ENCODE peak calls at places on chromosomes 6 and 20, in eight cellular contexts. A, H, U, W, G, F, O and M are unnamed samples.

GRCh38 chr6:169520104-169520503 is 181.7 kb downstream of the WDR27 start:
- DNase-seq in A (peak; percentile 71), H (no peak), U (no peak), W (no peak), G (no peak), F (peak; percentile 69), O (no peak), M (no peak)

GRCh38 chr6:170178561-170179477 is 112.1 kb downstream of the DLL1 start:
- DNase-seq in A (peak; percentile 95), H (peak; percentile 69), U (peak; percentile 46), W (peak; percentile 72), G (peak; percentile 93), F (peak; percentile 80), O (peak; percentile 20), M (no peak)

GRCh38 chr20:1633535-1633934 is 13.7 kb upstream of the SIRPB1 start:
- DNase-seq in A (no peak), H (peak; percentile 10), U (no peak), W (no peak), G (peak; percentile 38), F (no peak), O (no peak), M (no peak)

GRCh38 chr20:40961686-40962640 is 66.7 kb upstream of the TOP1 start:
- DNase-seq in A (peak; percentile 19), H (peak; percentile 87), U (peak; percentile 45), W (peak; percentile 23), G (peak; percentile 52), F (peak; percentile 26), O (no peak), M (no peak)

GRCh38 chr20:15759546-15760216 is 813.6 kb downstream of the KIF16B start:
- DNase-seq in A (no peak), H (no peak), U (no peak), W (no peak), G (peak; percentile 31), F (no peak), O (peak; percentile 32), M (no peak)

GRCh38 chr6:25346064-25346463 is 66.9 kb downstream of the CARMIL1 start:
- DNase-seq in A (no peak), H (no peak), U (no peak), W (no peak), G (no peak), F (no peak), O (no peak), M (no peak)

GRCh38 chr6:142255785-142256184 is 46.0 kb upstream of the ADGRG6 start:
- DNase-seq in A (no peak), H (no peak), U (no peak), W (no peak), G (no peak), F (no peak), O (no peak), M (no peak)

GRCh38 chr20:15122613-15123012 is 785.2 kb upstream of the FLRT3 start:
- DNase-seq in A (no peak), H (no peak), U (no peak), W (no peak), G (no peak), F (no peak), O (no peak), M (no peak)

GRCh38 chr6:30981942-30982772 is 1.4 kb upstream of the MUC21 start:
- DNase-seq in A (peak; percentile 75), H (peak; percentile 82), U (no peak), W (no peak), G (peak; percentile 58), F (peak; percentile 78), O (peak; percentile 44), M (no peak)

GRCh38 chr20:62066339-62066982 is 780 bp upstream of the TAF4 start:
- DNase-seq in A (peak; percentile 35), H (peak; percentile 25), U (no peak), W (peak; percentile 71), G (peak; percentile 54), F (peak; percentile 41), O (no peak), M (no peak)

GRCh38 chr6:105759946-105760345 is 326.2 kb upstream of the PRDM1 start:
- DNase-seq in A (peak; percentile 8), H (peak; percentile 77), U (no peak), W (no peak), G (peak; percentile 16), F (peak; percentile 69), O (no peak), M (no peak)

GRCh38 chr6:16882230-16882629 is 121.0 kb upstream of the ATXN1 start:
- DNase-seq in A (no peak), H (no peak), U (no peak), W (no peak), G (no peak), F (no peak), O (no peak), M (no peak)

GRCh38 chr20:33309631-33310030 is 26.6 kb downstream of the BPIFB1 start:
- DNase-seq in A (no peak), H (no peak), U (no peak), W (no peak), G (no peak), F (no peak), O (no peak), M (no peak)

DNA sequence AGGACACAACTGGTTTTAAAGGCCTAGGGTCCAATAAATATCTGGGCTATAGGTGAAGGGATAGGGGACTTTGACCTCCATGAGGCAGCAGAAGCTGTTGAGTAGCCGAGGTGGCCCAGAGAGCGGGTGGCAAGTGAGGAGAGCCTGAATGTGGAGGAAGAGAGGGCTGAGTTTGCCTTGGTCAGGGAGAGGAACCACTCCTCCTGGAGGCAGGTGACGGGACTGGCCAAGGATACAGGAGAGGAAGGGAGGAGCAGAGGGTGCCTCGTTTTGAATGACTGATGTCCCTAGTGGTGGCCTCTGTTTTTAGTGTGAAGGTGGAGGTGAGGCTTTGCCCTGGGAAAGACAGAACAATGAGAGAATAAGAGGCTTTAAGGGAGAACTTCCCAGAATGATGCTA is 19.1 kb upstream of the AAR2 start:
- DNase-seq in A (no peak), H (no peak), U (no peak), W (no peak), G (peak; percentile 36), F (no peak), O (no peak), M (no peak)
- TF ChIP-seq CTCF in A (no peak), H (no peak), U (no peak), W (no peak), G (peak; percentile 55), F (no peak), O (no peak), M (peak; percentile 10)

DNA sequence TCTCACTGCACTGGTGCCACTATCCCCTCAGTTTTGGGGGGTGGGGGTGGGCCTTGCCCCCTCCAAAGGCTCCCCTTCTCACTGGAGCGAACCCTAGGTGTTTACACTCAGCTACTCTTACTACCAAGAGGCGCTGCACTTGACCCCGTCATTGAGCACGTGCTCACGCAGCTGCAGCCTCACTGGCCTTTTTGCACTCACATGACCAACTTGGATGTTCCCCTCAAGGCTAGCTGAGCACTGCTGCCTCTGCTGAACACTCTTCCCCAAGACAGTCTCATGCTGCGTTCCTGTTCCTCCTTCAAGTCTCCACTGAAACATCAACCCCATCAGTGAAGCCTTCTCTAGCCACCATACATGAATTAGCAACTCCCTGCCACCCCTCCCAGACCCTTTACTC is 4.1 kb downstream of the SOD2 start:
- DNase-seq in A (no peak), H (no peak), U (no peak), W (no peak), G (no peak), F (no peak), O (no peak), M (no peak)
- H3K4me3 ChIP-seq in A (no peak overlapping the region), H (no peak overlapping the region), U (no peak overlapping the region), W (no peak overlapping the region), G (no peak overlapping the region), F (no peak overlapping the region), O (no peak overlapping the region), M (no peak overlapping the region)

DNA sequence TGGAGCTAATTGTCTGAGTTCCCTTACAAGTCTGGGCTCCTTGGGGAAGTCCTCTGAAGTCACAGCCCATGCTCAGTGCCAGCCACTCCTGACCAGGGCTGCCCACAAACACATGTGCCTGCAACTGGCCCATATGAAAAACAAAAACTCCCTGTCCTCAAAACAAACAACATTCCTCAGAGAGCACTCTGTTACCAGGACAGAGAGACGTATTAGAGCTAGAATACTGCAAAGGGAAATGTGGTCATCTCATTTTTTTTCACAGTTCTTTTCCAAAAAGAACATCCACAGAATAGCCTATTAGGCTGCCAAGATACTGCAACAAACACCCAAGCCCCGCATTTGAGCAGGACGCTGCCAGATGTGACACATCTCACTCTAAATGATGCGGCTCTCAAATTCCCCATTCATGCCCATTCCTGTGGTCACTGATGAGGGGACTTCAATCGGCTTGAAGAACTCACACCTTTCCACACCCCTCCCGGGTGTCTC is 71.1 kb downstream of the SLC22A23 start:
- DNase-seq in A (peak; percentile 42), H (no peak), U (no peak), W (peak; percentile 61), G (no peak), F (no peak), O (no peak), M (no peak)
- TF ChIP-seq CTCF in A (no peak), H (no peak), U (no peak), W (no peak), G (no peak), F (no peak), O (no peak), M (no peak)

GRCh38 chr6:52360601-52361346 is 1.2 kb upstream of the PAQR8 start:
- DNase-seq in A (no peak), H (no peak), U (no peak), W (peak; percentile 64), G (peak; percentile 56), F (no peak), O (no peak), M (no peak)
- H3K4me3 ChIP-seq in A (no peak overlapping the region), H (no peak overlapping the region), U (no peak overlapping the region), W (peak overlapping the region; percentile 85), G (no peak overlapping the region), F (no peak overlapping the region), O (no peak overlapping the region), M (no peak overlapping the region)

DNA sequence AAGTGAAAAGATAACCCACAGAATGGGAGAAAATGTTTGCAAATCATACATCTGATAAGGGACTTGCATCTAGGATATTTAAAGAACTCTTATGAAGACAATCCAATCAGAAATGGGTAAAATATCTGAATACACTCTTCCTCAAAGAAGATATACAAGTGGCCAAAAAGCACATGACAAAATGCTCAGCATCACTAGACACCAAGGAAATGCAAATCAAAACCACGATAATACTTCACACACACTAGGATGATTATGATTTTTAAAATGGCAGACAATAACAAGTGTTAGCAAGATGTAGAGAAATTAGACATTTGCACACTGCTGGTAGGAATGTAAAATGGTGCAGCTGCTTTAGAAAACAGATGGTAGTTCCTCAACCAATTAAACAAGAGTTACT is 34.8 kb upstream of the SIRT5 start:
- DNase-seq in A (no peak), H (no peak), U (no peak), W (no peak), G (no peak), F (no peak), O (no peak), M (no peak)
- TF ChIP-seq CTCF in A (no peak), H (no peak), U (no peak), W (no peak), G (no peak), F (no peak), O (no peak), M (no peak)

DNA sequence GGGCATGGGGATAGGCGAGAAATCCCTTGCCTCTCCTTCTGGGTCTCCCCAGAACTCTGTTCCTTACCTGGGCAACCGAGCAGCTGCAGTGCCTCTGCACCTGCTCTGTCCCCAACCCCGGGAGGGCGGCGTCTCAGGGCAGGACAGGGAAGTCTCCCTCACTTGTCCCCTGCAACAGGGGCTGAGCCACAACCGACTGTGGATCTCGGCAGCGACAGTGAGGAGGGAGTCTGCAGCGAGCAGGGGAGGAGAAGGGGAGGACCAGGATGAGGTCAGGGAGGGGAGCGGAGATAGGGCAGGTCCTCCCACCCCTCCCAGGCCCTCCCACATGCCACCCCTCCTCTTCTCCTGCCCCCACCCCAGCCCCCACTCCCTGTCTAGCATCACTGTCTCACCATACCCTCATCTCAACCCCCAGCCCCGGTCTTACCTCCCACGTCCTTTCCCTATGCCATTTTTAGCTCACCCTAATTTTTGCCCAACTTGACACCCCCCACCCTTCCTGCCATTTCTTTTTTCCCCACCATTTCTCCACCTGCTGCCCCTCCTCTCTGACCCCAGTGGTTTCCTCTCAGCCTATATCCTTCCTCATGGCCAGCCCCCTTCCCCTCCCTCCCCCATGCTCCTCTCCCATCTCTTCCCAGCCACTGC is at the start of gene TNXB:
- DNase-seq in A (peak; percentile 55), H (no peak), U (no peak), W (no peak), G (no peak), F (no peak), O (no peak), M (no peak)
- H3K4me3 ChIP-seq in A (peak within 1 kb of the TSS; percentile 51), H (no peak within 1 kb of the TSS), U (no peak within 1 kb of the TSS), W (peak within 1 kb of the TSS; percentile 46), G (no peak within 1 kb of the TSS), F (no peak within 1 kb of the TSS), O (no peak within 1 kb of the TSS), M (no peak within 1 kb of the TSS)